ENCODE peak calls at places on chromosomes 12 and 14, in six cellular contexts. L, K, D, H, S and O are unnamed samples.
A peak's percentile ranks its signal among the peaks of the same experiment; 100 is the strongest.

GRCh38 chr12:645563-646071 is 17.6 kb downstream of the NINJ2 start:
- DNase-seq in L (no peak), K (no peak), D (peak; percentile 38), H (no peak), S (no peak), O (no peak)

GRCh38 chr14:99156026-99156425 is 116.0 kb downstream of the BCL11B start:
- DNase-seq in L (no peak), K (no peak), D (peak; percentile 15), H (no peak), S (no peak), O (no peak)

GRCh38 chr12:14560904-14561574 is 6.6 kb downstream of the PLBD1 start:
- DNase-seq in L (no peak), K (no peak), D (no peak), H (no peak), S (no peak), O (no peak)

GRCh38 chr14:86766469-86766868 is 1226.5 kb downstream of the GALC start:
- DNase-seq in L (no peak), K (no peak), D (no peak), H (no peak), S (no peak), O (no peak)

GRCh38 chr12:88833641-88834116 is 253.4 kb upstream of the KITLG start:
- DNase-seq in L (no peak), K (no peak), D (no peak), H (no peak), S (no peak), O (no peak)

GRCh38 chr12:106269150-106269771 is 21.4 kb upstream of the CKAP4 start:
- DNase-seq in L (no peak), K (no peak), D (no peak), H (no peak), S (no peak), O (no peak)

GRCh38 chr14:54478621-54479215 is 10.1 kb downstream of the GMFB start:
- DNase-seq in L (no peak), K (no peak), D (no peak), H (no peak), S (no peak), O (no peak)

GRCh38 chr14:52848626-52849025 is 57.2 kb upstream of the GNPNAT1 start:
- DNase-seq in L (no peak), K (no peak), D (no peak), H (no peak), S (no peak), O (no peak)

GRCh38 chr12:56189918-56190694 is 823 bp upstream of the SMARCC2 start:
- DNase-seq in L (peak; percentile 77), K (peak; percentile 92), D (peak; percentile 86), H (peak; percentile 86), S (peak; percentile 63), O (peak; percentile 82)

GRCh38 chr12:56188116-56188785 is 1.0 kb downstream of the SMARCC2 start:
- DNase-seq in L (no peak), K (no peak), D (no peak), H (no peak), S (no peak), O (no peak)

GRCh38 chr12:56188786-56189335 is 422 bp downstream of the SMARCC2 start:
- DNase-seq in L (peak; percentile 87), K (peak; percentile 79), D (no peak), H (no peak), S (no peak), O (no peak)

GRCh38 chr12:56190695-56191155 is 1.4 kb upstream of the SMARCC2 start:
- DNase-seq in L (no peak), K (peak; percentile 48), D (no peak), H (no peak), S (no peak), O (no peak)

DNA sequence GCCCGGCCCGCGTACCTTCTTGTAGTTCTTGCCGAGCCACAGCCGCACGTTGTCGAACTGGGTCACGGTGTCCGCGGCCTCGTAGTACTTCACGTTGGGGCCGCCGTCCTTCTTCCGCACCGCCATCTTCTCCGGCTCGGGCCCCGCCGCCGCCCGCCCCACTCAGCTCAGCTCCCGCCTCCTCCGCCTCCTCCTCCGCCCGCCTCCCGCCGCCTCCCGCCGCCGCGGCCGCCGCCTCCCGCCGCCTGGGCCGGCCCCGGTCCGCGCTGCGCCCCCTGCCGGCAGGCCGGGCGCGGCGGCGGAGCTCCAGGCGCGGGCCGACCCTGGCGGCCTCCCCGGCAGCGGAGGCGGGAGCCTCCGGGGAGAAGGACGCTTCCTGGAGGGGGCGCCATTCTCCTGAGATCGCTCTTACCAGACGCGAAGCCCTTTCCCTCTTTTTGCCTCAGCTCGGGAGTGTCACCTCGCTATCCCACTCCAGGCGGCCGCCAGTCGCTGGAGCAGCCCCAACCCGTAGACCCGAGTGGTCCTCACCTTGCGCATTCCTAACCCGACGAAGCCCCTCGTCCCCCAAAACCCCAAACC is at the start of gene SMARCC2:
- DNase-seq in L (peak; percentile 97), K (peak; percentile 93), D (peak; percentile 92), H (peak; percentile 94), S (peak; percentile 84), O (peak; percentile 88)
- TF ChIP-seq POLR2AphosphoS5 in L (peak; percentile 50), K (peak; percentile 53), D (no peak), H (peak; percentile 77), S (peak; percentile 57), O (peak; percentile 24)

DNA sequence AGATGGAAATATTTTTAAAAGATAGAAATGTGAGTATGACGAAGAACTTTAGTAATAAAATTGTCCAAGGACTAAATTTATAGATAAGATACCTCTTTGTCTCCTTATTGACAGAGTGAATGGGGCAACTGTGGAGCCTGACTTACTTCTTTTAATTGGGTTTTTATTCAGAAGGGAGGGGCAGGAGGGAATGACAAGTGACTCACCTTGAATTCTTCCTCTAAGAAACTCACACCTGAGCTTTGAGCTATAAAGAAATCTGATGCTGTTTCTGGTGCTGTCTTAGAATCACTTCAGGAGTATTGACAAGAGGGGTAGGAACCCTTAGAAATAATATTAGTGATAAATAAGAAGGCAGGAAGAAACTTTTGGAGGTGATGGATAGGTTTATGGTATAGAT is 951 bp downstream of the NR1H4 start:
- DNase-seq in L (no peak), K (peak; percentile 6), D (no peak), H (no peak), S (no peak), O (no peak)
- H3K27me3 ChIP-seq in L (no peaks in the 10 kb centered on the region), K (no peaks in the 10 kb centered on the region), D (no peaks in the 10 kb centered on the region), H (no peaks in the 10 kb centered on the region), S (no peaks in the 10 kb centered on the region), O (no peaks in the 10 kb centered on the region)

GRCh38 chr12:52703424-52703823 is at the start of gene KRT77:
- DNase-seq in L (no peak), K (no peak), D (no peak), H (no peak), S (no peak), O (no peak)

GRCh38 chr12:52701281-52701680 is 2.0 kb downstream of the KRT77 start:
- DNase-seq in L (no peak), K (no peak), D (no peak), H (no peak), S (no peak), O (no peak)

GRCh38 chr12:52699960-52700359 is 3.4 kb downstream of the KRT77 start:
- DNase-seq in L (no peak), K (no peak), D (no peak), H (no peak), S (no peak), O (no peak)

GRCh38 chr12:52702338-52702737 is 986 bp downstream of the KRT77 start:
- DNase-seq in L (no peak), K (no peak), D (no peak), H (no peak), S (no peak), O (no peak)

DNA sequence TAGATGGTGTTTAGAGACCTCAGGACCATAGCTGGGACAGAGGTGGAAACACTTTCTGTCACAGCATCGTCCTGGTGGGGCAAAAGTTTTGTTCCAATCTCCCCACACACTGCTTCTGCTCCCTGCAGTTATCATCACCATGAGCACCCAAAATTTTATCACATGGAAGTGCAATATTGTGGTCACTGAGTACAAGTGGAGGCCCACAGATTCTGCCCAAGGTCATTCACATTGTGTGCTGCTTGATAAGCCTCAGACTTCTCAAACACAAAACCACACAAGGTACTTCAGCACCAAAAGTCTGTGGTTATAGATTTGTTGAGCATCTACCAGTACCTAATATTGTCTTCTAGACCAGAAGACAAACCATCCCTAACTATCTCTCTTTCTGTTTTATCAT is 554 bp upstream of the KRT77 start:
- DNase-seq in L (no peak), K (no peak), D (no peak), H (no peak), S (no peak), O (no peak)
- TF ChIP-seq CTCF in L (no peak), K (no peak), D (no peak), H (no peak), S (no peak), O (no peak)

DNA sequence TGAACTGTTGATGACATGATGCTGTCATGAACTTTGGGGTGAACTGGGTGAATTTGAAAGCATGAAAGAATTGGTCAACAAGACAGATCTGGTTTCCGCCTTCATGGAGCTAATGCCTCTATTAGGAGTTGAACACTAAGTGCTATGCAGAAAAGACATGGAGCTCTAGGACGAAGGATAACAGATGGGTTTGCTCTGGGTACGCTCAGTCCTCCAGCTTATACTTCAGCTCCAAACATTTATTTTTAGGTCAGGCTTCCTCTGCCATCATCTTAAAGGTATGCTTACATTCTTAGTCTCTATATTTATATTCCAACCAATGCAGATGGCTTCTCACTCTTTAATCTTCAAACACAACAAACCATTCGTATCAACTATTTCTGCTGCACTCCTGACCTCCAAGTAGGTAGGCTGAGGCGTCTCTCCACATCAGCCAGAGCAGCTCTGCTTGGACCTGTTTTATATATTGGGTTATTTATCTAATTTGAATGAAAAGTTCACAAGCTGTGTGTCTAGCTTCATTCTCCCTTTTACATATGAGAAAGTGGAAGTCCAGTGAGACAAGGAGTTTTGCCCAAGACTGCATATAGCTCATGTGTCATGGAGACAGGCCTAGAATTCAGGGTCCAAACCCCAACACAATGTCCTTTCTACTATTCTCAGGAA is 226.3 kb downstream of the SPTSSA start:
- DNase-seq in L (no peak), K (no peak), D (no peak), H (no peak), S (no peak), O (no peak)
- TF ChIP-seq POLR2AphosphoS5 in L (no peak), K (no peak), D (peak; percentile 47), H (no peak), S (no peak), O (no peak)

GRCh38 chr12:51669996-51670395 is 79.0 kb downstream of the SCN8A start:
- DNase-seq in L (no peak), K (no peak), D (no peak), H (no peak), S (no peak), O (peak; percentile 57)
- H3K27me3 ChIP-seq in L (no peaks in the 10 kb centered on the region), K (no peaks in the 10 kb centered on the region), D (no peaks in the 10 kb centered on the region), H (no peaks in the 10 kb centered on the region), S (peaks cover 14% of the 10 kb centered on the region), O (no peaks in the 10 kb centered on the region)

GRCh38 chr14:79493081-79493652 is 718.1 kb downstream of the DIO2 start:
- DNase-seq in L (no peak), K (no peak), D (no peak), H (no peak), S (no peak), O (no peak)
- TF ChIP-seq CTCF in L (no peak), K (no peak), D (no peak), H (no peak), S (no peak), O (no peak)